ENCODE peak calls at places on chromosomes 13 and 19, in seven cellular contexts. Z, O, N, U, S, X and I are unnamed samples.

GRCh38 chr13:41177616-41178015 is 16.8 kb downstream of the KBTBD7 start:
- DNase-seq in X (no peak), Z (no peak), N (no peak), O (no peak), U (no peak), S (no peak), I (no peak)

GRCh38 chr19:1932395-1932794 is 8.6 kb upstream of the CSNK1G2 start:
- DNase-seq in N (no peak), Z (no peak), O (no peak), U (no peak), X (no peak), S (no peak), I (no peak)

GRCh38 chr19:9667898-9668297 is 7.0 kb downstream of the ZNF562 start:
- DNase-seq in O (no peak), S (no peak), N (no peak), U (no peak), Z (no peak), X (peak; percentile 21), I (no peak)

GRCh38 chr13:114320065-114320464 is 5.8 kb downstream of the CHAMP1 start:
- DNase-seq in S (no peak), Z (no peak), X (no peak), U (no peak), O (no peak), N (no peak), I (no peak)

GRCh38 chr13:46202956-46203355 is 8.8 kb upstream of the LRRC63 start:
- DNase-seq in S (no peak), X (no peak), U (no peak), Z (no peak), N (no peak), O (no peak), I (no peak)

GRCh38 chr13:22717036-22717435 is 463.7 kb upstream of the SGCG start:
- DNase-seq in Z (no peak), S (no peak), U (no peak), N (no peak), X (no peak), O (no peak), I (no peak)

GRCh38 chr19:51002542-51003311 is 1.3 kb upstream of the KLK8 start:
- DNase-seq in U (peak; percentile 22), X (peak; percentile 37), S (no peak), O (peak; percentile 96), N (no peak), Z (no peak), I (no peak)

GRCh38 chr19:55436847-55437246 is 6.3 kb downstream of the SHISA7 start:
- DNase-seq in U (no peak), Z (no peak), X (no peak), S (no peak), O (no peak), N (no peak), I (no peak)